ENCODE peak calls at places on chromosomes 5 and 9, in seven cellular contexts. D is stimulated activated CD8-positive, alpha-beta memory T cell treated with anti-CD3 and anti-CD28 coated beads, Interleukin-4, amount 100 ng/mL, for 4 hours; M is AG10803; S is EL; F is DMS79; H is WTC11; C is GM13977. T is an unnamed sample.

GRCh38 chr9:127014210-127014609 is 99.6 kb downstream of the RALGPS1 start:
- DNase-seq in D (no peak), M (peak), S (no peak), F (no peak), H (no peak), C (no peak), T (no peak)

GRCh38 chr5:425714-426113 is 17.3 kb upstream of the EXOC3 start:
- DNase-seq in D (no peak), M (no peak), S (no peak), F (no peak), H (no peak), C (no peak), T (no peak)

GRCh38 chr5:157290981-157291711 is 25.2 kb downstream of the CYFIP2 start:
- DNase-seq in D (no peak), M (no peak), S (peak), F (no peak), H (no peak), C (peak), T (peak)

GRCh38 chr5:123035320-123035949 is 1.1 kb downstream of the PPIC start:
- DNase-seq in D (no peak), M (peak), S (peak), F (no peak), H (peak), C (peak), T (peak)

GRCh38 chr9:136345281-136346156 is 18.0 kb downstream of the DNLZ start:
- DNase-seq in D (no peak), M (peak), S (peak), F (no peak), H (peak), C (no peak), T (no peak)

GRCh38 chr5:179251276-179251969 is 93.8 kb downstream of the ADAMTS2 start:
- DNase-seq in D (no peak), M (no peak), S (no peak), F (no peak), H (no peak), C (no peak), T (no peak)

GRCh38 chr9:129863059-129863690 is 27.9 kb downstream of the USP20 start:
- DNase-seq in D (peak), M (peak), S (peak), F (no peak), H (no peak), C (no peak), T (no peak)

GRCh38 chr5:79349047-79349446 is 113.1 kb downstream of the JMY start:
- DNase-seq in D (no peak), M (no peak), S (no peak), F (no peak), H (no peak), C (no peak), T (no peak)

GRCh38 chr5:3051400-3051799 is 299.9 kb upstream of the IRX2 start:
- DNase-seq in D (no peak), M (no peak), S (no peak), F (no peak), H (no peak), C (no peak), T (no peak)

GRCh38 chr5:172142709-172143215 is 45.3 kb downstream of the STK10 start:
- DNase-seq in D (no peak), M (no peak), S (no peak), F (no peak), H (no peak), C (no peak), T (no peak)

GRCh38 chr5:35124932-35125331 is 77.2 kb upstream of the AGXT2 start:
- DNase-seq in D (no peak), M (no peak), S (no peak), F (no peak), H (no peak), C (no peak), T (no peak)

GRCh38 chr5:67773439-67773988 is 442.0 kb upstream of the PIK3R1 start:
- DNase-seq in D (no peak), M (peak), S (peak), F (no peak), H (no peak), C (no peak), T (no peak)

GRCh38 chr9:86944974-86945867 is 2.1 kb downstream of the GAS1 start:
- DNase-seq in D (no peak), M (peak), S (peak), F (no peak), H (peak), C (no peak), T (no peak)

GRCh38 chr9:33042528-33042927 is 17.5 kb downstream of the DNAJA1 start:
- DNase-seq in D (no peak), M (peak), S (no peak), F (no peak), H (no peak), C (no peak), T (no peak)